ENCODE peak calls at places on chromosomes 12 and 14, in nine cellular contexts. F is HCT116, W is neural progenitor cell, A is GM23248, D is GM23338, B is PC-3, L is hepatocyte, K is SK-N-SH, E is MM.1S. R is an unnamed sample.

GRCh38 chr14:78836777-78837176 is 666.6 kb downstream of the NRXN3 start:
- DNase-seq in F (peak), W (peak), A (peak), D (peak), B (peak), L (peak), K (peak), E (peak), R (peak)

GRCh38 chr14:42149609-42150261 is 543.1 kb downstream of the LRFN5 start:
- DNase-seq in F (no peak), W (no peak), A (no peak), D (no peak), B (no peak), L (no peak), K (no peak), E (peak), R (no peak)

GRCh38 chr12:47547077-47547476 is 158.8 kb downstream of the RPAP3 start:
- DNase-seq in F (no peak), W (peak), A (peak), D (peak), B (peak), L (no peak), K (no peak), E (no peak), R (no peak)

GRCh38 chr12:64801381-64801780 is 23.1 kb upstream of the TBC1D30 start:
- DNase-seq in F (no peak), W (peak), A (no peak), D (peak), B (peak), L (no peak), K (peak), E (no peak), R (no peak)

GRCh38 chr12:6532927-6533652 is 1.2 kb upstream of the GAPDH start:
- DNase-seq in F (no peak), W (peak), A (peak), D (peak), B (peak), L (peak), K (peak), E (peak), R (peak)

GRCh38 chr14:34227834-34228662 is 234.0 kb downstream of the SPTSSA start:
- DNase-seq in F (peak), W (peak), A (peak), D (peak), B (peak), L (peak), K (peak), E (peak), R (peak)

GRCh38 chr12:105041186-105041585 is 43.1 kb downstream of the ALDH1L2 start:
- DNase-seq in F (no peak), W (no peak), A (no peak), D (no peak), B (no peak), L (no peak), K (no peak), E (no peak), R (no peak)

GRCh38 chr12:101642115-101643067 is 47.6 kb downstream of the MYBPC1 start:
- DNase-seq in F (no peak), W (peak), A (no peak), D (peak), B (no peak), L (peak), K (peak), E (no peak), R (no peak)

GRCh38 chr12:52804029-52804428 is 8.1 kb upstream of the KRT3 start:
- DNase-seq in F (no peak), W (no peak), A (no peak), D (no peak), B (no peak), L (peak), K (no peak), E (no peak), R (no peak)

GRCh38 chr14:74240794-74241610 is 1.8 kb downstream of the VSX2 start:
- DNase-seq in F (no peak), W (peak), A (peak), D (peak), B (no peak), L (no peak), K (peak), E (no peak), R (no peak)

DNA sequence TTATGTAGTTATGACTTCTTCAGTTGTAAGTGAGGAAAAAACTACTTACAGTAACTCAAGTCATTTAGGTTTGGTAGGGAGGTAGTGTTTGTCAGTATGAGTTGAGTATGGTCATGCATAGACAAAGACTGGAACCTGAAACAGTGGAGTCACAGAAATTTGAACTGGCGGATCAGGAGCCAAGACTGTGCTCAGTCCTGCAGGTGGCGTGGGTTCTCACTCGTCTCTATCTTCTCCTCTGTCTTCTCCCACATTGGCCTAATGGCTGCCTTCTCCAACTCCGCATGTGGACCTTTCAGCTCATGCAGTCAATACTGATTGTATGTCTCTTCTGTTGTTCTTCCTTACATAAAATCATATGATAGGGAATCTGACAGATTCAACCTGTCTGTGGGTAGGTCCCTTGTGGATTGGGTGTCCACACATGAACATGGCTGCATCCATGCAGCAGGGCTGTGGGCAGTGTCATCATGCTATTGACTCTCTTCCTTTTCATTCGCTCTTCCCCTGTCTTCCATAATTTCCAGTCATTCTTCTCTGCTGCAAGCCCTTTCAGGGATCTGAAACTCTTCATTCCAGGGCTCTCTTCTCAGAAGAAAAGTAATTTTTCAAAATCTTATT is 78.8 kb upstream of the NEDD1 start:
- DNase-seq in F (no peak), W (no peak), A (no peak), D (peak), B (no peak), L (no peak), K (no peak), E (no peak), R (peak)
- TF ChIP-seq EZH2phosphoT487 in F (no peak), W (no peak), A (no peak), D (no peak), B (no peak), L (no peak), K (no peak), E (no peak), R (no peak)

DNA sequence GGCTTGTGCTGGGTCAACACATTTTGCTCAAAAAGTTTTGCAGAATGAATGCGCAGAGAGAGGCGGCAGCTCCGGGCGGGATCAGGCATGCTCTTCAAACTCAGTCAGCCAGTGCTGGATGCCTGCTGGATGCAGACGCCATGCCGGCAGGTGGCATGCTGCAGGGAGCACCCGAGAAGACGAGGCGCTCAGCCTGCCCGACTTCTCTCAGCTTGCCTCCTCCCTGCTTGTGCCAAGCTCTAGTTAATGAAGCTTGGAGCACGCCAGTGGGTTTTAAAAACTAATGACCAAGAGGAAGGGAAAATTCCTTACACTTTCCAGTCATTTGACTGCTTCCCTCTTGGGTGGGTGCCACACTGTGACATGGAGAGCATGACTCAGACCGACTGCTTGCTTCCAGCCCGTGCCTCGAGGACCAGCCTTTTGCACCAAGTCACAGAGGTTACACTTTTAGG is 39.8 kb downstream of the SLC24A4 start:
- DNase-seq in F (no peak), W (no peak), A (peak), D (no peak), B (peak), L (no peak), K (no peak), E (no peak), R (no peak)
- H3K4me2 ChIP-seq in F (peak), W (no peak), A (no peak), D (no peak), B (no peak), L (no peak), K (no peak), E (no peak), R (no peak)

GRCh38 chr14:30558362-30558674 is 640 bp upstream of the G2E3 start:
- DNase-seq in F (no peak), W (no peak), A (no peak), D (no peak), B (no peak), L (no peak), K (no peak), E (no peak), R (no peak)

GRCh38 chr14:30558675-30559555 is at the start of gene G2E3:
- DNase-seq in F (peak), W (peak), A (peak), D (peak), B (peak), L (peak), K (peak), E (peak), R (peak)

GRCh38 chr14:30560581-30560980 is 1.6 kb downstream of the G2E3 start:
- DNase-seq in F (no peak), W (no peak), A (no peak), D (no peak), B (no peak), L (no peak), K (no peak), E (no peak), R (no peak)

GRCh38 chr14:30564235-30564867 is 5.4 kb downstream of the G2E3 start:
- DNase-seq in F (no peak), W (no peak), A (no peak), D (no peak), B (no peak), L (no peak), K (no peak), E (no peak), R (no peak)

DNA sequence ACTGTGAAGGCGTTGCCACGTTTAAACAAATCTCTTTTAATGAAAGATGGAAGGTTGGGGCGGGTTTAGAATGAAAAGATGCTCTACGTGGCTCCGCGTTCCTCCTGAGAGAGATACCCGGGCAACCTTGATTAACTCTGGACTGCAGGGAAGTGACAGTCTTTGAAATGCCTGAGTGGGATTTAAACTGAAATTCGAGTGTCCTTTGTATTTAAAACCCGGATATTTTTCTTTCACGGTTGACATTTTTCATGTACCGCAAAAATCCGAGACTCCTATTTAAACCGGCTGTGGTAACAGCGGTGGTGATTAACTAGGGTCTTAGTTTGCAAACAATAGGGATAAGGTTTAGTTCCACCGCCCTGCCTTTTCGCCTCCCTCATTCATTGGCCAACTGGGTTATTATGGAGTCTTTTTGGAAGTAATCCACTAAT is 697 bp downstream of the G2E3 start:
- DNase-seq in F (no peak), W (peak), A (peak), D (peak), B (peak), L (peak), K (peak), E (peak), R (peak)
- TF ChIP-seq EZH2phosphoT487 in F (no peak), W (no peak), A (no peak), D (no peak), B (no peak), L (no peak), K (no peak), E (no peak), R (no peak)

DNA sequence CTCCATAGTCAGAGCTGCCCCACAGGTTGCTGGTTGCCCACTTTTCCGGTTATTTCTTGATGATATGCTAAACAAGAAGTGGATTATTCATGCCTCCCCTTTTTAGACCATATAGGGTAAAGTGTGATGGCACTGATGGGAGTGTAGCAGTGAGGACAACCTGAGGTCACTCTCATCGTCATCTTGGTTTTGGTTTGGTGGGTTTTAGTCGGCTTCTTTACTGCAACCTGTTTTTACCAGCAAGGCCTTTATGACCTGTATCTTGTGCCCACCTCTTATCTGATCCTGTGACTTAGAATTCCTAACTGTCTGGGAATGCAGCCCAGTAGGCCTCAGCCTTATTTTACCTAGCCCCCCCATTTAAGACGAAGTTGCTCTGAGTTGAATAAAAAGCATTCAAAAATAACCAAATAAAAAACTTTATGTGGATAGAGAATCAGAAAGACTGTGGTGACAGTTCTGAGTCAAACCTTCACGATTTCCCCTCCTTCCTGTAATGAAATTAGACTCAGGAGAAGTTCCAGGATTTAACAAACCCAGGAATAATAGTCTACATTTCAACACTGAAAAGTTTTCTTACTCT is 144.2 kb downstream of the PAWR start:
- DNase-seq in F (no peak), W (no peak), A (peak), D (peak), B (peak), L (no peak), K (no peak), E (no peak), R (no peak)
- H3K4me2 ChIP-seq in F (peak), W (peak), A (peak), D (peak), B (peak), L (no peak), K (peak), E (no peak), R (no peak)

GRCh38 chr12:26806556-26806955 is 26.4 kb downstream of the ITPR2 start:
- DNase-seq in F (no peak), W (no peak), A (no peak), D (no peak), B (no peak), L (no peak), K (no peak), E (no peak), R (no peak)

GRCh38 chr12:26800858-26801257 is 32.1 kb downstream of the ITPR2 start:
- DNase-seq in F (no peak), W (no peak), A (no peak), D (no peak), B (no peak), L (no peak), K (no peak), E (no peak), R (no peak)

GRCh38 chr12:26800347-26800746 is 32.6 kb downstream of the ITPR2 start:
- DNase-seq in F (no peak), W (no peak), A (no peak), D (no peak), B (no peak), L (no peak), K (no peak), E (no peak), R (no peak)

GRCh38 chr12:26805401-26805971 is 27.5 kb downstream of the ITPR2 start:
- DNase-seq in F (no peak), W (no peak), A (no peak), D (no peak), B (no peak), L (no peak), K (no peak), E (no peak), R (no peak)

GRCh38 chr12:26803552-26803951 is 29.4 kb downstream of the ITPR2 start:
- DNase-seq in F (no peak), W (no peak), A (peak), D (no peak), B (peak), L (no peak), K (no peak), E (no peak), R (no peak)
- TF ChIP-seq EZH2phosphoT487 in F (no peak), W (no peak), A (no peak), D (no peak), B (no peak), L (no peak), K (no peak), E (no peak), R (no peak)

DNA sequence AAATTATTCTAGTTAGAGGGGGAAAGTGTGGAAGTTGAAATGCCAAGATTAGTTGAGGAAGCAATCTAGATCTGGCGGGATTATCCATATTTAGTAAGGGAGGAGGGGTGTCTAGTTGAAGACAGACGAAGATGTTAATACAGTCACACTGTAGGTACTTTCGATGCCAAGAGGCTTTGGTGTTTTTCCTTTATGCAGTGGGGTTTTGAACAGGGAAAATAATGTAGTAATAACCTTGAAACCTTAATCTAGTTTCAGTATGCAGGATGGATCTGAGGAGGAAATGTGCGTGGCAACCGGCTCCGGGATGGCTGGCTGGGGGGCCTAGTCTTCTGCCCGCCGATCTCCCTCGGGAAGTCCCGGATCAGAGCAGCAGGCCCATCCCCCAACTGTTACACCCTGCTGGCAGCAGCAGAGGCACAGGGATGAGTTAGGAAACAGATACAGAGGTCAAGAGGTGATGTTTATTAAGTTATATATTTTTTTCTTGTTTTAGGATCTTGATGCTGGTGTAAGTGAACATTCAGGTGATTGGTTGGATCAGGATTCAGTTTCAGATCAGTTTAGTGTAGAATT is 27.4 kb downstream of the MDM2 start:
- DNase-seq in F (no peak), W (peak), A (no peak), D (no peak), B (no peak), L (no peak), K (no peak), E (no peak), R (no peak)
- H3K4me2 ChIP-seq in F (no peak), W (no peak), A (no peak), D (no peak), B (no peak), L (no peak), K (no peak), E (no peak), R (no peak)

GRCh38 chr14:54570047-54570446 is 3.1 kb downstream of the SAMD4A start:
- DNase-seq in F (no peak), W (no peak), A (no peak), D (no peak), B (peak), L (no peak), K (no peak), E (no peak), R (no peak)

GRCh38 chr14:54568821-54569591 is 2.1 kb downstream of the SAMD4A start:
- DNase-seq in F (no peak), W (peak), A (peak), D (no peak), B (peak), L (peak), K (no peak), E (no peak), R (no peak)

GRCh38 chr14:54574528-54574927 is 7.6 kb downstream of the SAMD4A start:
- DNase-seq in F (no peak), W (no peak), A (peak), D (no peak), B (no peak), L (no peak), K (no peak), E (no peak), R (no peak)

GRCh38 chr14:54570651-54571415 is 3.9 kb downstream of the SAMD4A start:
- DNase-seq in F (no peak), W (no peak), A (peak), D (no peak), B (peak), L (no peak), K (no peak), E (no peak), R (no peak)

DNA sequence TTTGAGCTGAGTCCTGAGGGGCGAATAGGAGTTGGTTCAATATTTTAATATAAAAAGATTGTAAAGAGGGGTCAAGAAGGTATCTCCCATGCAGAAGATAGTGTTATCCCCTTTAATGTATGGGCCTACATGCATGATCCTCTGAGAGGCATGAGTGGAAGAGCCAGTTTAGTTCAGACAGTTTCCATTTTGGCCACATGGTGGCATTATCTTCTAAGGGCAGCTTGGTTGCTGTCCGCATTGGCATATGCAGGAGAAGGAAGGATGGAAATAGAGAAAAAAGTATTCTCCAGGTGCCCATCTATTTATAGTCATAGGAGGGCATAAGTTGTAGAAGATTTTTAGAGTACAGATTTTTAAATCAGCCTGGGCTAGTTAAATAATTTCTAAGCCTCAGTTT is 5.4 kb downstream of the SAMD4A start:
- DNase-seq in F (no peak), W (peak), A (peak), D (peak), B (peak), L (no peak), K (peak), E (peak), R (peak)
- TF ChIP-seq EZH2phosphoT487 in F (no peak), W (no peak), A (no peak), D (no peak), B (no peak), L (no peak), K (no peak), E (no peak), R (no peak)

GRCh38 chr12:130880411-130880885 is 8.6 kb downstream of the RAN start:
- DNase-seq in F (no peak), W (no peak), A (peak), D (no peak), B (no peak), L (no peak), K (no peak), E (peak), R (peak)

GRCh38 chr12:130879781-130880389 is 8.0 kb downstream of the RAN start:
- DNase-seq in F (no peak), W (no peak), A (peak), D (peak), B (no peak), L (no peak), K (peak), E (no peak), R (peak)

GRCh38 chr12:130881046-130881445 is 9.2 kb downstream of the RAN start:
- DNase-seq in F (no peak), W (no peak), A (no peak), D (no peak), B (no peak), L (no peak), K (no peak), E (no peak), R (no peak)

GRCh38 chr12:130878193-130879185 is 6.6 kb downstream of the RAN start:
- DNase-seq in F (no peak), W (no peak), A (no peak), D (peak), B (no peak), L (peak), K (no peak), E (no peak), R (peak)

GRCh38 chr12:130879212-130879686 is 7.4 kb downstream of the RAN start:
- DNase-seq in F (no peak), W (no peak), A (no peak), D (peak), B (no peak), L (no peak), K (peak), E (peak), R (peak)
- H3K4me2 ChIP-seq in F (no peak), W (no peak), A (no peak), D (no peak), B (no peak), L (no peak), K (no peak), E (peak), R (peak)